ENCODE peak calls at places on chromosomes 6 and 20, in six cellular contexts. S is heart right ventricle, P is upper lobe of left lung, J is HepG2, U is IMR-90, B is GM12878. R is an unnamed sample.

GRCh38 chr20:61516398-61517208 is 264.5 kb downstream of the CDH4 start:
- ATAC-seq in S (peak; percentile 93), P (no peak), J (no peak), U (peak; percentile 45), B (no peak), R (no peak)

GRCh38 chr20:61864481-61864880 is 201.2 kb downstream of the TAF4 start:
- ATAC-seq in S (no peak), P (no peak), J (peak; percentile 21), U (no peak), B (no peak), R (no peak)

GRCh38 chr6:170208171-170208601 is 82.7 kb downstream of the DLL1 start:
- ATAC-seq in S (no peak), P (no peak), J (no peak), U (no peak), B (no peak), R (no peak)

GRCh38 chr6:9732056-9732455 is 682.8 kb downstream of the TFAP2A start:
- ATAC-seq in S (no peak), P (no peak), J (no peak), U (no peak), B (no peak), R (no peak)

GRCh38 chr6:108944707-108945685 is 96.8 kb downstream of the ARMC2 start:
- ATAC-seq in S (peak; percentile 61), P (peak; percentile 35), J (no peak), U (peak; percentile 68), B (no peak), R (peak; percentile 67)

GRCh38 chr6:151948007-151948745 is 140.7 kb downstream of the ESR1 start:
- ATAC-seq in S (no peak), P (no peak), J (no peak), U (no peak), B (peak; percentile 36), R (no peak)

GRCh38 chr20:62766716-62767115 is 29.6 kb upstream of the MRGBP start:
- ATAC-seq in S (no peak), P (no peak), J (no peak), U (no peak), B (no peak), R (no peak)

GRCh38 chr20:62739581-62740285 is 31.1 kb downstream of the NTSR1 start:
- ATAC-seq in S (peak; percentile 7), P (no peak), J (no peak), U (no peak), B (peak; percentile 29), R (peak; percentile 40)

GRCh38 chr20:12824353-12824752 is 184.4 kb upstream of the SPTLC3 start:
- ATAC-seq in S (no peak), P (no peak), J (no peak), U (no peak), B (no peak), R (no peak)

GRCh38 chr6:104418125-104418524 is 441.6 kb downstream of the HACE1 start:
- ATAC-seq in S (no peak), P (no peak), J (no peak), U (no peak), B (no peak), R (no peak)

GRCh38 chr20:59086923-59087322 is 44.3 kb upstream of the PRELID3B start:
- ATAC-seq in S (no peak), P (no peak), J (no peak), U (no peak), B (no peak), R (no peak)

GRCh38 chr6:142845624-142846458 is 99.1 kb downstream of the HIVEP2 start:
- ATAC-seq in S (peak; percentile 97), P (peak; percentile 88), J (peak; percentile 100), U (peak; percentile 53), B (peak; percentile 23), R (peak; percentile 74)

GRCh38 chr6:129448965-129449364 is 261.0 kb downstream of the ARHGAP18 start:
- ATAC-seq in S (no peak), P (no peak), J (no peak), U (no peak), B (peak; percentile 98), R (no peak)

GRCh38 chr20:49775229-49775693 is 37.4 kb upstream of the SLC9A8 start:
- ATAC-seq in S (peak; percentile 81), P (peak; percentile 82), J (peak; percentile 83), U (peak; percentile 60), B (no peak), R (peak; percentile 74)

GRCh38 chr20:48921168-48921882 is at the start of gene ARFGEF2:
- ATAC-seq in S (peak; percentile 90), P (peak; percentile 96), J (peak; percentile 68), U (peak; percentile 97), B (peak; percentile 88), R (peak; percentile 96)

GRCh38 chr6:130229645-130230044 is 6.9 kb upstream of the SAMD3 start:
- ATAC-seq in S (no peak), P (no peak), J (no peak), U (no peak), B (no peak), R (no peak)

GRCh38 chr20:48181536-48181935 is 396.3 kb upstream of the SULF2 start:
- ATAC-seq in S (no peak), P (no peak), J (no peak), U (no peak), B (no peak), R (no peak)

GRCh38 chr6:132365319-132365907 is 35.9 kb downstream of the MOXD1 start:
- ATAC-seq in S (no peak), P (no peak), J (no peak), U (no peak), B (peak; percentile 96), R (no peak)

GRCh38 chr6:11381801-11382513 is 149.5 kb upstream of the NEDD9 start:
- ATAC-seq in S (no peak), P (peak; percentile 76), J (no peak), U (no peak), B (peak; percentile 77), R (peak; percentile 46)

GRCh38 chr20:42010090-42010489 is 391.9 kb upstream of the CHD6 start:
- ATAC-seq in S (no peak), P (no peak), J (no peak), U (no peak), B (no peak), R (no peak)

GRCh38 chr6:12311106-12311505 is 20.9 kb downstream of the EDN1 start:
- ATAC-seq in S (no peak), P (no peak), J (peak; percentile 52), U (no peak), B (peak; percentile 38), R (no peak)

GRCh38 chr6:20826378-20826777 is 292.1 kb downstream of the CDKAL1 start:
- ATAC-seq in S (no peak), P (no peak), J (no peak), U (peak; percentile 82), B (peak; percentile 36), R (no peak)

GRCh38 chr6:15305496-15305895 is 59.6 kb downstream of the JARID2 start:
- ATAC-seq in S (no peak), P (no peak), J (no peak), U (peak; percentile 43), B (peak; percentile 67), R (no peak)

GRCh38 chr6:128365520-128366160 is 154.8 kb downstream of the PTPRK start:
- ATAC-seq in S (no peak), P (no peak), J (peak; percentile 68), U (no peak), B (no peak), R (no peak)

GRCh38 chr6:38110407-38111025 is 291.0 kb downstream of the ZFAND3 start:
- ATAC-seq in S (peak; percentile 68), P (no peak), J (no peak), U (no peak), B (no peak), R (no peak)

GRCh38 chr6:138563650-138564049 is 64.4 kb upstream of the NHSL1 start:
- ATAC-seq in S (no peak), P (peak; percentile 47), J (no peak), U (no peak), B (no peak), R (no peak)

GRCh38 chr6:118249680-118250079 is 298.4 kb upstream of the PLN start:
- ATAC-seq in S (no peak), P (no peak), J (no peak), U (no peak), B (no peak), R (no peak)

GRCh38 chr6:72616406-72617015 is 5.4 kb upstream of the KCNQ5 start:
- ATAC-seq in S (no peak), P (no peak), J (no peak), U (no peak), B (no peak), R (no peak)
- H3K4me1 ChIP-seq in S (peaks cover 19% of the 10 kb centered on the region), P (peaks cover 16% of the 10 kb centered on the region), J (no peaks in the 10 kb centered on the region), U (peaks cover 2% of the 10 kb centered on the region), B (peaks cover 13% of the 10 kb centered on the region), R (no peaks in the 10 kb centered on the region)

GRCh38 chr20:57616143-57616951 is 3.9 kb downstream of the ZBP1 start:
- ATAC-seq in S (no peak), P (no peak), J (no peak), U (no peak), B (no peak), R (no peak)

GRCh38 chr20:57614490-57615471 is 5.4 kb downstream of the ZBP1 start:
- ATAC-seq in S (no peak), P (no peak), J (no peak), U (no peak), B (no peak), R (no peak)

GRCh38 chr20:57617079-57617795 is 3.0 kb downstream of the ZBP1 start:
- ATAC-seq in S (no peak), P (no peak), J (no peak), U (no peak), B (no peak), R (no peak)

GRCh38 chr20:57613481-57613921 is 6.7 kb downstream of the ZBP1 start:
- ATAC-seq in S (no peak), P (no peak), J (no peak), U (no peak), B (no peak), R (no peak)

DNA sequence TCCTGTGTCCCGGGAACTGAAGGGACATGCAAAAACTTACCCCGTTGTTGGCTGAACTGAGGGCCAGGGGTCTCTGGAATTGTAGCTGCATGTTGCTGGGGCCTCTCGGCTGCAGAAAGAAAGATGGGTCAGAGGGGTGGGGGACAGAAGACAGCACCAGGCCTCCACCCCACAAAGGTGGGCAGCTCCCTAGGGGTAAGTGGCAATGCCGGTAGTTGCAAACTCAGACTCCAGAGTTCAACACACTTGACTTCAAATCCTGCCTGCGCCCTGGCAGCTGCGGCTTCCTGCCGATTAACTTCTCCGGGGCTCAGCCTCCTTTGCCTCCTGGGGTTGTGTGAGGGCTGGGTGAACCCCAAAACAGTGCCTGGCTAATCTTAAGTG is 4.8 kb downstream of the ZBP1 start:
- ATAC-seq in S (no peak), P (no peak), J (no peak), U (no peak), B (no peak), R (no peak)
- H3K4me1 ChIP-seq in S (peaks cover 14% of the 10 kb centered on the region), P (no peaks in the 10 kb centered on the region), J (no peaks in the 10 kb centered on the region), U (no peaks in the 10 kb centered on the region), B (peaks cover 28% of the 10 kb centered on the region), R (no peaks in the 10 kb centered on the region)

GRCh38 chr6:50707191-50707590 is 6.1 kb upstream of the TFAP2D start:
- ATAC-seq in S (no peak), P (no peak), J (no peak), U (no peak), B (no peak), R (no peak)
- H3K4me1 ChIP-seq in S (peaks cover 3% of the 10 kb centered on the region), P (no peaks in the 10 kb centered on the region), J (no peaks in the 10 kb centered on the region), U (no peaks in the 10 kb centered on the region), B (no peaks in the 10 kb centered on the region), R (no peaks in the 10 kb centered on the region)

DNA sequence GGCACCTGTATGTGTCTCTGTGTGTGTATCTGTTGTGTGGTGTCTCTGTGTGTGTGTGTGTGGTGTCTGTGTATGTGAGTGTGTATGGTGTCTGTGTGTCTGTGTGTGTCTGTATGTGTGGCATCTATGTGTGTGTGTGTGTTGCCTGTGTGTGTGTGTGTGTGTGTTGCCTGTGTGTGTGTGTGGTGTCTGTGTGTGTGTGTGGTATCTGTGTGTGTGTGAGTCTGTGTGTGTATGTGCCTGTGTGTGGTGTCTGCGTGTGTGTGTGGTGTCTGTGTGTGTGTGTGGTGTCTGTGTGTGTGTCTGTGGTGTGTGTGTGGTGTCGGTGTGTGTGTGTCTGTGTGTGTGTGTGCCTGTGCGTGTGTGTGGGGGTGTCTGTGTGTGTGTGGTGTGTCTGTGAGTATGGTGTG is 31.7 kb upstream of the VEGFA start:
- ATAC-seq in S (no peak), P (no peak), J (no peak), U (no peak), B (no peak), R (no peak)
- H3K4me1 ChIP-seq in S (peaks cover 9% of the 10 kb centered on the region), P (no peaks in the 10 kb centered on the region), J (peaks cover 100% of the 10 kb centered on the region), U (no peaks in the 10 kb centered on the region), B (peaks cover 17% of the 10 kb centered on the region), R (no peaks in the 10 kb centered on the region)

R was measured in gastroesophageal sphincter.